ENCODE peak calls at places on chromosomes 16 and 17, in four cellular contexts. F is prostate gland, P is uterus, T is stomach. W is an unnamed sample.

GRCh38 chr17:47694018-47694817 is at the start of gene TBKBP1:
- DNase-seq in F (no peak), P (peak; percentile 47), T (no peak), W (peak; percentile 70)

GRCh38 chr16:66740010-66740409 is 11.4 kb downstream of the DYNC1LI2 start:
- DNase-seq in F (no peak), P (no peak), T (no peak), W (peak; percentile 49)

GRCh38 chr17:19897108-19897854 is 29.5 kb upstream of the ULK2 start:
- DNase-seq in F (peak; percentile 61), P (peak; percentile 67), T (peak; percentile 61), W (no peak)

GRCh38 chr16:82229800-82230619 is 60.0 kb upstream of the MPHOSPH6 start:
- DNase-seq in F (peak; percentile 72), P (peak; percentile 72), T (peak; percentile 84), W (peak; percentile 83)

GRCh38 chr17:6796887-6797490 is 21.0 kb downstream of the FBXO39 start:
- DNase-seq in F (no peak), P (no peak), T (no peak), W (no peak)

GRCh38 chr16:52553322-52553721 is 6.4 kb upstream of the TOX3 start:
- DNase-seq in F (no peak), P (no peak), T (no peak), W (no peak)

GRCh38 chr16:68350951-68351350 is 40.1 kb downstream of the PRMT7 start:
- DNase-seq in F (no peak), P (no peak), T (no peak), W (no peak)

GRCh38 chr17:71501716-71502115 is 619.1 kb upstream of the SOX9 start:
- DNase-seq in F (no peak), P (no peak), T (no peak), W (no peak)

GRCh38 chr17:74981318-74981978 is 6.0 kb upstream of the CDR2L start:
- DNase-seq in F (no peak), P (no peak), T (no peak), W (no peak)

GRCh38 chr17:19933221-19933620 is 44.4 kb downstream of the AKAP10 start:
- DNase-seq in F (no peak), P (no peak), T (no peak), W (no peak)

GRCh38 chr16:85413713-85414663 is 199.1 kb upstream of the GSE1 start:
- DNase-seq in F (no peak), P (no peak), T (no peak), W (no peak)

GRCh38 chr17:12231027-12231682 is 210.5 kb downstream of the MAP2K4 start:
- DNase-seq in F (no peak), P (peak; percentile 28), T (no peak), W (no peak)

GRCh38 chr17:74442291-74442669 is 10.4 kb downstream of the GPRC5C start:
- DNase-seq in F (no peak), P (no peak), T (no peak), W (no peak)

GRCh38 chr17:68437979-68438877 is 19.1 kb downstream of the WIPI1 start:
- DNase-seq in F (no peak), P (no peak), T (peak; percentile 72), W (no peak)

GRCh38 chr16:3007059-3007956 is 5.4 kb upstream of the CLDN9 start:
- DNase-seq in F (no peak), P (no peak), T (no peak), W (no peak)

GRCh38 chr16:8567355-8568230 is 22.7 kb downstream of the TMEM114 start:
- DNase-seq in F (peak; percentile 53), P (peak; percentile 58), T (peak; percentile 70), W (peak; percentile 79)

GRCh38 chr17:50348522-50349240 is 2.8 kb downstream of the XYLT2 start:
- DNase-seq in F (no peak), P (no peak), T (peak; percentile 58), W (no peak)

GRCh38 chr17:55456307-55457240 is 34.9 kb upstream of the MMD start:
- DNase-seq in F (no peak), P (no peak), T (no peak), W (no peak)

GRCh38 chr17:19904924-19905323 is 37.2 kb upstream of the ULK2 start:
- DNase-seq in F (no peak), P (no peak), T (no peak), W (peak; percentile 36)

GRCh38 chr16:64339052-64339770 is 782.7 kb downstream of the CDH11 start:
- DNase-seq in F (no peak), P (no peak), T (no peak), W (no peak)

GRCh38 chr17:78960945-78961344 is 18.8 kb downstream of the LGALS3BP start:
- DNase-seq in F (no peak), P (no peak), T (peak; percentile 32), W (no peak)

GRCh38 chr17:67198131-67198530 is 46.9 kb downstream of the HELZ start:
- DNase-seq in F (no peak), P (no peak), T (no peak), W (no peak)

GRCh38 chr17:59620518-59621259 is 994 bp downstream of the CLTC start:
- DNase-seq in F (peak; percentile 27), P (peak; percentile 18), T (peak; percentile 49), W (peak; percentile 58)

GRCh38 chr16:35176449-35176848 is 1717.0 kb downstream of the TP53TG3F start:
- DNase-seq in F (no peak), P (no peak), T (no peak), W (no peak)

GRCh38 chr16:73000020-73000906 is 47.7 kb downstream of the ZFHX3 start:
- DNase-seq in F (peak; percentile 56), P (no peak), T (no peak), W (peak; percentile 66)

GRCh38 chr16:60852635-60853034 is 1183.6 kb downstream of the CDH8 start:
- DNase-seq in F (no peak), P (no peak), T (no peak), W (no peak)

GRCh38 chr16:10172848-10173655 is 9.2 kb downstream of the GRIN2A start:
- DNase-seq in F (no peak), P (no peak), T (no peak), W (no peak)

GRCh38 chr17:47212458-47212857 is 3.3 kb downstream of the MYL4 start:
- DNase-seq in F (no peak), P (no peak), T (no peak), W (no peak)

GRCh38 chr16:81574168-81574567 is 129.6 kb downstream of the CMIP start:
- DNase-seq in F (no peak), P (no peak), T (peak; percentile 49), W (no peak)

GRCh38 chr17:41800601-41801373 is 11.0 kb downstream of the P3H4 start:
- DNase-seq in F (peak; percentile 86), P (peak; percentile 36), T (peak; percentile 65), W (no peak)

GRCh38 chr16:3190949-3191353 is 2.9 kb downstream of the OR1F1 start:
- DNase-seq in F (no peak), P (no peak), T (no peak), W (no peak)

GRCh38 chr17:80424878-80425765 is 10.2 kb downstream of the ENDOV start:
- DNase-seq in F (no peak), P (no peak), T (no peak), W (no peak)

GRCh38 chr17:76270127-76270592 is 5.0 kb downstream of the UBALD2 start:
- DNase-seq in F (no peak), P (no peak), T (no peak), W (no peak)
- H3K4me1 ChIP-seq in F (peaks cover 30% of the 10 kb centered on the region), P (no peaks in the 10 kb centered on the region), T (peaks cover 84% of the 10 kb centered on the region), W (peaks cover 32% of the 10 kb centered on the region)

GRCh38 chr16:69767459-69768229 is 5.5 kb downstream of the WWP2 start:
- DNase-seq in F (no peak), P (no peak), T (no peak), W (no peak)

GRCh38 chr16:69763557-69763942 is 1.4 kb downstream of the WWP2 start:
- DNase-seq in F (peak; percentile 39), P (no peak), T (no peak), W (no peak)

GRCh38 chr16:69756705-69757104 is 2.0 kb upstream of the NOB1 start:
- DNase-seq in F (no peak), P (no peak), T (no peak), W (no peak)

GRCh38 chr16:69762843-69763556 is 868 bp downstream of the WWP2 start:
- DNase-seq in F (no peak), P (no peak), T (no peak), W (no peak)

GRCh38 chr16:69761983-69762842 is at the start of gene WWP2:
- DNase-seq in F (peak; percentile 67), P (peak; percentile 70), T (peak; percentile 82), W (peak; percentile 75)
- TF ChIP-seq POLR2A in F (peak; percentile 30), P (no peak), T (no peak), W (no peak)

DNA sequence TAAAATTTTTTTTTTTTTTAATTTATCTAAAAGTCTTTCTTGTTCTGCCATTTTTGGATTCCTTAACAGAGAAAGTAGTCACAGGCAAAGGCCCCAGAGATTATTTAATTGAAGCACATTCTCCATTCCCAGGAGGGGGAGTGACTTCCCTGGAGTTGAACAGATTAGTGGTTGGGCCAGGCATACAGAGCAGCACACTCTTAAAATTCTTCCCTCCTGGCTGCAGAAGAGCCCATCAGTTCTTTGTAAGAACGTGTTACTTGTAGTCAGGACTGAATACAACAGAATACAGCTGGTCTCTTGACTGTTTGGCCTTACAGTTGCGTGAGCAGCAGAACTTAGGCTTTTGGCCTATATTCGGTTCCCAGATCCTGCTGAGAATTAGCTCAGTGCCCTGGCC is 1.8 kb downstream of the ALKBH5 start:
- DNase-seq in F (no peak), P (no peak), T (no peak), W (no peak)
- H3K4me1 ChIP-seq in F (peaks cover 28% of the 10 kb centered on the region), P (peaks cover 13% of the 10 kb centered on the region), T (peaks cover 76% of the 10 kb centered on the region), W (peaks cover 46% of the 10 kb centered on the region)

GRCh38 chr16:1506494-1507213 is 13.5 kb downstream of the TELO2 start:
- DNase-seq in F (no peak), P (no peak), T (no peak), W (no peak)
- TF ChIP-seq POLR2A in F (no peak), P (no peak), T (no peak), W (no peak)

GRCh38 chr17:2062571-2063183 is 7.8 kb downstream of the HIC1 start:
- DNase-seq in F (no peak), P (peak; percentile 69), T (no peak), W (no peak)

GRCh38 chr17:2059837-2060658 is 5.1 kb downstream of the HIC1 start:
- DNase-seq in F (no peak), P (no peak), T (no peak), W (no peak)

GRCh38 chr17:2061441-2061797 is 6.5 kb downstream of the HIC1 start:
- DNase-seq in F (no peak), P (peak; percentile 55), T (no peak), W (no peak)

GRCh38 chr17:2059125-2059836 is 4.4 kb downstream of the HIC1 start:
- DNase-seq in F (no peak), P (no peak), T (no peak), W (no peak)

GRCh38 chr17:2060681-2061440 is 6.0 kb downstream of the HIC1 start:
- DNase-seq in F (no peak), P (peak; percentile 66), T (no peak), W (no peak)
- H3K4me1 ChIP-seq in F (no peaks in the 10 kb centered on the region), P (peaks cover 3% of the 10 kb centered on the region), T (peaks cover 66% of the 10 kb centered on the region), W (peaks cover 56% of the 10 kb centered on the region)